ENCODE peak calls at places on chromosomes 3 and 15, in ten cellular contexts. One of them, this sample, is unnamed. For H3K4me1, the result is how much of the 10 kb centered on the place peaks cover.

GRCh38 chr3:170611746-170612145 is 25.9 kb upstream of the SLC7A14 start:
- DNase-seq in stomach: no peak
- DNase-seq in HepG2: no peak
- DNase-seq in mucosa of descending colon: no peak
- DNase-seq in OCI-LY7: no peak
- DNase-seq in Peyer's patch: no peak
- DNase-seq in spleen: no peak
- DNase-seq in uterus: no peak
- DNase-seq in GM23338: no peak
- DNase-seq in PC-9: no peak
- DNase-seq in this sample: no peak

GRCh38 chr3:140546649-140547048 is 131.2 kb upstream of the TRIM42 start:
- DNase-seq in HepG2: no peak
- DNase-seq in Peyer's patch: no peak
- DNase-seq in stomach: no peak
- DNase-seq in PC-9: no peak
- DNase-seq in uterus: no peak
- DNase-seq in OCI-LY7: no peak
- DNase-seq in spleen: no peak
- DNase-seq in GM23338: peak
- DNase-seq in mucosa of descending colon: no peak
- DNase-seq in this sample: no peak

GRCh38 chr15:58562135-58562534 is 130.3 kb downstream of the LIPC start:
- DNase-seq in OCI-LY7: no peak
- DNase-seq in mucosa of descending colon: no peak
- DNase-seq in uterus: no peak
- DNase-seq in PC-9: no peak
- DNase-seq in GM23338: no peak
- DNase-seq in Peyer's patch: no peak
- DNase-seq in HepG2: no peak
- DNase-seq in spleen: no peak
- DNase-seq in stomach: no peak
- DNase-seq in this sample: no peak

GRCh38 chr3:149968216-149968615 is 2.5 kb downstream of the PFN2 start:
- DNase-seq in uterus: no peak
- DNase-seq in OCI-LY7: no peak
- DNase-seq in PC-9: no peak
- DNase-seq in mucosa of descending colon: no peak
- DNase-seq in stomach: no peak
- DNase-seq in HepG2: no peak
- DNase-seq in spleen: no peak
- DNase-seq in Peyer's patch: no peak
- DNase-seq in GM23338: peak
- DNase-seq in this sample: no peak

GRCh38 chr15:101017935-101018849 is 99.0 kb downstream of the LRRK1 start:
- DNase-seq in Peyer's patch: peak
- DNase-seq in uterus: peak
- DNase-seq in mucosa of descending colon: no peak
- DNase-seq in stomach: no peak
- DNase-seq in PC-9: no peak
- DNase-seq in GM23338: no peak
- DNase-seq in spleen: no peak
- DNase-seq in HepG2: no peak
- DNase-seq in OCI-LY7: no peak
- DNase-seq in this sample: peak

GRCh38 chr3:72278349-72279067 is 493.6 kb upstream of the PROK2 start:
- DNase-seq in Peyer's patch: no peak
- DNase-seq in OCI-LY7: no peak
- DNase-seq in HepG2: no peak
- DNase-seq in PC-9: no peak
- DNase-seq in uterus: no peak
- DNase-seq in mucosa of descending colon: no peak
- DNase-seq in spleen: no peak
- DNase-seq in GM23338: no peak
- DNase-seq in stomach: no peak
- DNase-seq in this sample: no peak

GRCh38 chr3:143158549-143158988 is 39.0 kb downstream of the CHST2 start:
- DNase-seq in PC-9: no peak
- DNase-seq in Peyer's patch: no peak
- DNase-seq in uterus: no peak
- DNase-seq in GM23338: no peak
- DNase-seq in OCI-LY7: no peak
- DNase-seq in HepG2: no peak
- DNase-seq in mucosa of descending colon: no peak
- DNase-seq in spleen: no peak
- DNase-seq in stomach: no peak
- DNase-seq in this sample: no peak

GRCh38 chr3:141605883-141606282 is 119.1 kb downstream of the RASA2 start:
- DNase-seq in stomach: no peak
- DNase-seq in spleen: no peak
- DNase-seq in mucosa of descending colon: no peak
- DNase-seq in PC-9: no peak
- DNase-seq in Peyer's patch: no peak
- DNase-seq in GM23338: no peak
- DNase-seq in HepG2: no peak
- DNase-seq in OCI-LY7: no peak
- DNase-seq in uterus: no peak
- DNase-seq in this sample: no peak

GRCh38 chr15:88635343-88635742 is 3.5 kb upstream of the ISG20 start:
- DNase-seq in PC-9: no peak
- DNase-seq in stomach: no peak
- DNase-seq in HepG2: no peak
- DNase-seq in GM23338: no peak
- DNase-seq in OCI-LY7: peak
- DNase-seq in uterus: no peak
- DNase-seq in mucosa of descending colon: no peak
- DNase-seq in spleen: peak
- DNase-seq in Peyer's patch: peak
- DNase-seq in this sample: no peak

GRCh38 chr15:48858401-48858800 is 19.5 kb upstream of the EID1 start:
- DNase-seq in OCI-LY7: no peak
- DNase-seq in GM23338: no peak
- DNase-seq in PC-9: peak
- DNase-seq in Peyer's patch: no peak
- DNase-seq in spleen: no peak
- DNase-seq in HepG2: no peak
- DNase-seq in mucosa of descending colon: no peak
- DNase-seq in stomach: no peak
- DNase-seq in uterus: no peak
- DNase-seq in this sample: no peak

GRCh38 chr3:51637941-51638471 is 33.0 kb upstream of the TEX264 start:
- DNase-seq in spleen: no peak
- DNase-seq in HepG2: peak
- DNase-seq in uterus: no peak
- DNase-seq in Peyer's patch: peak
- DNase-seq in GM23338: peak
- DNase-seq in stomach: peak
- DNase-seq in PC-9: peak
- DNase-seq in mucosa of descending colon: no peak
- DNase-seq in OCI-LY7: peak
- DNase-seq in this sample: peak

GRCh38 chr3:178847170-178847569 is 224.4 kb downstream of the ZMAT3 start:
- DNase-seq in OCI-LY7: no peak
- DNase-seq in uterus: no peak
- DNase-seq in stomach: no peak
- DNase-seq in GM23338: no peak
- DNase-seq in mucosa of descending colon: no peak
- DNase-seq in spleen: no peak
- DNase-seq in Peyer's patch: no peak
- DNase-seq in PC-9: no peak
- DNase-seq in HepG2: no peak
- DNase-seq in this sample: no peak

GRCh38 chr3:87109431-87109830 is 117.7 kb upstream of the CHMP2B start:
- DNase-seq in spleen: no peak
- DNase-seq in GM23338: no peak
- DNase-seq in Peyer's patch: no peak
- DNase-seq in HepG2: no peak
- DNase-seq in uterus: no peak
- DNase-seq in PC-9: no peak
- DNase-seq in stomach: no peak
- DNase-seq in mucosa of descending colon: no peak
- DNase-seq in OCI-LY7: no peak
- DNase-seq in this sample: no peak

GRCh38 chr3:8607285-8608040 is 37.1 kb downstream of the SSUH2 start:
- DNase-seq in Peyer's patch: peak
- DNase-seq in GM23338: peak
- DNase-seq in stomach: peak
- DNase-seq in uterus: peak
- DNase-seq in HepG2: peak
- DNase-seq in OCI-LY7: no peak
- DNase-seq in mucosa of descending colon: no peak
- DNase-seq in spleen: no peak
- DNase-seq in PC-9: peak
- DNase-seq in this sample: peak

GRCh38 chr3:40616420-40616819 is 91.7 kb downstream of the ZNF621 start:
- DNase-seq in GM23338: peak
- DNase-seq in spleen: no peak
- DNase-seq in Peyer's patch: no peak
- DNase-seq in stomach: no peak
- DNase-seq in mucosa of descending colon: no peak
- DNase-seq in HepG2: no peak
- DNase-seq in uterus: no peak
- DNase-seq in PC-9: no peak
- DNase-seq in OCI-LY7: no peak
- DNase-seq in this sample: no peak

GRCh38 chr15:100129677-100130076 is 212.1 kb downstream of the ADAMTS17 start:
- DNase-seq in spleen: no peak
- DNase-seq in OCI-LY7: no peak
- DNase-seq in stomach: no peak
- DNase-seq in HepG2: peak
- DNase-seq in uterus: no peak
- DNase-seq in GM23338: no peak
- DNase-seq in PC-9: no peak
- DNase-seq in mucosa of descending colon: no peak
- DNase-seq in Peyer's patch: no peak
- DNase-seq in this sample: no peak

GRCh38 chr15:63274427-63274826 is 3.0 kb upstream of the APH1B start:
- DNase-seq in OCI-LY7: no peak
- DNase-seq in HepG2: no peak
- DNase-seq in spleen: no peak
- DNase-seq in PC-9: no peak
- DNase-seq in uterus: no peak
- DNase-seq in Peyer's patch: no peak
- DNase-seq in mucosa of descending colon: no peak
- DNase-seq in stomach: no peak
- DNase-seq in GM23338: peak
- DNase-seq in this sample: no peak

GRCh38 chr3:65730449-65730848 is 308.3 kb downstream of the MAGI1 start:
- DNase-seq in uterus: no peak
- DNase-seq in HepG2: no peak
- DNase-seq in OCI-LY7: no peak
- DNase-seq in GM23338: no peak
- DNase-seq in Peyer's patch: no peak
- DNase-seq in mucosa of descending colon: no peak
- DNase-seq in spleen: no peak
- DNase-seq in PC-9: no peak
- DNase-seq in stomach: no peak
- DNase-seq in this sample: no peak
- H3K4me1 ChIP-seq in uterus: under half
- H3K4me1 ChIP-seq in HepG2: under half
- H3K4me1 ChIP-seq in OCI-LY7: under half
- H3K4me1 ChIP-seq in GM23338: under half
- H3K4me1 ChIP-seq in Peyer's patch: under half
- H3K4me1 ChIP-seq in mucosa of descending colon: under half
- H3K4me1 ChIP-seq in spleen: under half
- H3K4me1 ChIP-seq in PC-9: under half
- H3K4me1 ChIP-seq in stomach: under half
- H3K4me1 ChIP-seq in this sample: under half

GRCh38 chr3:61948699-61949305 is 387.4 kb downstream of the PTPRG start:
- DNase-seq in mucosa of descending colon: no peak
- DNase-seq in OCI-LY7: no peak
- DNase-seq in Peyer's patch: no peak
- DNase-seq in GM23338: no peak
- DNase-seq in stomach: no peak
- DNase-seq in PC-9: no peak
- DNase-seq in spleen: no peak
- DNase-seq in HepG2: no peak
- DNase-seq in uterus: no peak
- DNase-seq in this sample: no peak
- H3K4me3 ChIP-seq in mucosa of descending colon: no peak
- H3K4me3 ChIP-seq in OCI-LY7: no peak
- H3K4me3 ChIP-seq in Peyer's patch: no peak
- H3K4me3 ChIP-seq in GM23338: no peak
- H3K4me3 ChIP-seq in stomach: no peak
- H3K4me3 ChIP-seq in PC-9: no peak
- H3K4me3 ChIP-seq in spleen: no peak
- H3K4me3 ChIP-seq in HepG2: no peak
- H3K4me3 ChIP-seq in uterus: no peak
- H3K4me3 ChIP-seq in this sample: no peak

GRCh38 chr3:38281895-38282686 is at the start of gene SLC22A14:
- DNase-seq in PC-9: no peak
- DNase-seq in stomach: no peak
- DNase-seq in mucosa of descending colon: no peak
- DNase-seq in GM23338: peak
- DNase-seq in spleen: no peak
- DNase-seq in Peyer's patch: no peak
- DNase-seq in OCI-LY7: no peak
- DNase-seq in uterus: no peak
- DNase-seq in HepG2: peak
- DNase-seq in this sample: no peak
- TF ChIP-seq CTCF in PC-9: no peak
- TF ChIP-seq CTCF in stomach: no peak
- TF ChIP-seq CTCF in mucosa of descending colon: no peak
- TF ChIP-seq CTCF in GM23338: peak
- TF ChIP-seq CTCF in spleen: no peak
- TF ChIP-seq CTCF in Peyer's patch: no peak
- TF ChIP-seq CTCF in OCI-LY7: peak
- TF ChIP-seq CTCF in uterus: no peak
- TF ChIP-seq CTCF in HepG2: peak
- TF ChIP-seq CTCF in this sample: no peak

GRCh38 chr3:16070707-16071106 is 103.8 kb upstream of the GALNT15 start:
- DNase-seq in uterus: no peak
- DNase-seq in mucosa of descending colon: no peak
- DNase-seq in stomach: no peak
- DNase-seq in Peyer's patch: no peak
- DNase-seq in GM23338: no peak
- DNase-seq in HepG2: no peak
- DNase-seq in OCI-LY7: no peak
- DNase-seq in spleen: no peak
- DNase-seq in PC-9: no peak
- DNase-seq in this sample: no peak
- H3K4me1 ChIP-seq in uterus: under half
- H3K4me1 ChIP-seq in mucosa of descending colon: under half
- H3K4me1 ChIP-seq in stomach: under half
- H3K4me1 ChIP-seq in Peyer's patch: under half
- H3K4me1 ChIP-seq in GM23338: under half
- H3K4me1 ChIP-seq in HepG2: under half
- H3K4me1 ChIP-seq in OCI-LY7: under half
- H3K4me1 ChIP-seq in spleen: under half
- H3K4me1 ChIP-seq in PC-9: under half
- H3K4me1 ChIP-seq in this sample: under half

This sample was measured in lung.